ENCODE peak calls at places on chromosome 10, in five cellular contexts. X, I, O, V and K are unnamed samples.

GRCh38 chr10:29837586-29837985 is 202.8 kb upstream of the SVIL start:
- DNase-seq in O (no peak), X (no peak), I (no peak), V (no peak), K (no peak)

GRCh38 chr10:90969947-90970673 is 49.2 kb upstream of the ANKRD1 start:
- DNase-seq in O (no peak), X (no peak), V (peak), I (no peak), K (peak)

GRCh38 chr10:71232089-71232998 is 20.0 kb downstream of the UNC5B start:
- DNase-seq in O (no peak), X (peak), V (no peak), I (no peak), K (peak)

GRCh38 chr10:13390604-13391522 is 42.8 kb upstream of the SEPHS1 start:
- DNase-seq in V (no peak), O (no peak), X (peak), I (no peak), K (no peak)

GRCh38 chr10:116104210-116104932 is 168.6 kb downstream of the GFRA1 start:
- DNase-seq in O (no peak), X (no peak), I (no peak), V (no peak), K (no peak)

GRCh38 chr10:59019603-59020002 is 156.8 kb upstream of the PHYHIPL start:
- DNase-seq in I (no peak), X (no peak), V (no peak), O (no peak), K (no peak)

GRCh38 chr10:60921631-60922030 is 22.4 kb downstream of the RHOBTB1 start:
- DNase-seq in V (no peak), I (no peak), O (peak), X (no peak), K (no peak)

GRCh38 chr10:89624020-89624419 is 21.0 kb downstream of the PANK1 start:
- DNase-seq in X (no peak), V (no peak), I (no peak), O (no peak), K (no peak)

GRCh38 chr10:44969854-44970253 is 8.8 kb downstream of the DEPP1 start:
- DNase-seq in V (no peak), O (no peak), X (no peak), I (no peak), K (no peak)

GRCh38 chr10:27457261-27457945 is 46.7 kb upstream of the RAB18 start:
- DNase-seq in O (no peak), X (no peak), V (no peak), I (no peak), K (no peak)

GRCh38 chr10:116961305-116962251 is 43.4 kb downstream of the SHTN1 start:
- DNase-seq in X (peak), I (no peak), V (no peak), O (no peak), K (no peak)

GRCh38 chr10:129929343-129930297 is 34.5 kb downstream of the EBF3 start:
- DNase-seq in V (no peak), I (no peak), X (no peak), O (no peak), K (no peak)

GRCh38 chr10:93570383-93570782 is 3.9 kb downstream of the FFAR4 start:
- DNase-seq in X (no peak), V (no peak), I (no peak), O (no peak), K (no peak)

DNA sequence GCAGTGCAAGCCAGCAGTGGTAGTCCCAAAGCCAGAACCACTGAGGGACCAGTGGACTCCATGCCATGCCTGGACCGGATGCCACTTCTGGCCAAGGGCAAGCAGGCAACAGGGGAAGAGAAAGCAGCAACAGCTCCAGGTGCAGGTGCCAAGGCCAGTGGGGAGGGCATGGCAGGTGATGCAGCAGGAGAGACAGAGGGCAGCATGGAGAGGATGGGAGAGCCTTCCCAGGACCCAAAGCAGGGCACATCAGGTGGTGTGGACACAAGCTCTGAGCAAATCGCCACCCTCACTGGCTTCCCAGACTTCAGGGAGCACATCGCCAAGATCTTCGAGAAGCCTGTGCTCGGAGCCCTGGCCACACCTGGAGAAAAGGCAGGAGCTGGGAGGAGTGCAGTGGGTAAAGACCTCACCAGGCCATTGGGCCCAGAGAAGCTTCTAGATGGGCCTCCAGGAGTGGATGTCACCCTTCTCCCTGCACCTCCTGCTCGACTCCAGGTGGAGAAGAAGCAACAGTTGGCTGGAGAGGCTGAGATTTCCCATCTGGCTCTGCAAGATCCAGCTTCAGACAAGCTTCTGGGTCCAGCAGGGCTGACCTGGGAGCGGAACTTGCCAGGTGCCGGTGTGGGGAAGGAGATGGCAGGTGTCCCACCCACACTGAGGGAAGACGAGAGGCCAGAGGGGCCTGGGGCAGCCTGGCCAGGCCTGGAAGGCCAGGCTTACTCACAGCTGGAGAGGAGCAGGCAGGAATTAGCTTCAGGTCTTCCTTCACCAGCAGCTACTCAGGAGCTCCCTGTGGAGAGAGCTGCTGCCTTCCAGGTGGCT is 97.7 kb downstream of the TACC2 start:
- DNase-seq in I (no peak), X (no peak), V (no peak), O (no peak), K (no peak)
- H3K4me3 ChIP-seq in I (no peak), X (no peak), V (no peak), O (no peak), K (no peak)

DNA sequence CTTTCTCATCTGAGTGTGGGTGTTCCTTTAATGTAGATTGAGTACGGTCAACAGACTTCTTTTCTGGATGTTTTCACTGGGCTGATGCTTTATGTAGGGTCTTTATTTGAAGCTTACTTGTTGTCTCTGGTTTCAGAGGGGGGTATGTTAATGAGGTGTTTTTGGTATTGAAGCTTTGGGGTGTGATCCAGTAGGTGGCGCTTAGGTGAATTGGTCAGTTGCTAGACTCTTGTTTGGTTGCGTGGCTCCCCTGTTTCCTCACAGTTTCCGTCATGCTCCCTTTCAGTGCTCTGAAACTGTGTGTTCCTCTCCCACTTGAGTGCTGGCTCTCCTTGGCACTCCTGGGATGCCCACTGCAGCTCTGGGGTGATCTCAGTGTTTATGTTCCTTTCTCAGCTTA is 80.8 kb downstream of the FANK1 start:
- DNase-seq in O (no peak), V (no peak), I (no peak), X (no peak), K (no peak)
- TF ChIP-seq CTCF in O (no peak), V (no peak), I (peak), X (no peak), K (peak)

GRCh38 chr10:52454476-52454875 is 140.4 kb downstream of the DKK1 start:
- DNase-seq in I (no peak), O (peak), X (no peak), V (no peak), K (no peak)
- H3K4me3 ChIP-seq in I (no peak), O (no peak), X (no peak), V (no peak), K (no peak)

GRCh38 chr10:103666109-103666508 is 172.6 kb downstream of the NEURL1 start:
- DNase-seq in I (no peak), V (no peak), O (no peak), X (peak), K (no peak)
- TF ChIP-seq CTCF in I (peak), V (peak), O (peak), X (peak), K (peak)

GRCh38 chr10:96379758-96380157 is 21.0 kb upstream of the OPALIN start:
- DNase-seq in O (no peak), V (no peak), X (no peak), I (no peak), K (no peak)
- H3K4me3 ChIP-seq in O (no peak), V (no peak), X (no peak), I (no peak), K (no peak)

GRCh38 chr10:106189254-106189653 is 975.3 kb downstream of the SORCS1 start:
- DNase-seq in X (peak), V (no peak), O (peak), I (peak), K (no peak)
- TF ChIP-seq CTCF in X (peak), V (peak), O (peak), I (peak), K (peak)

DNA sequence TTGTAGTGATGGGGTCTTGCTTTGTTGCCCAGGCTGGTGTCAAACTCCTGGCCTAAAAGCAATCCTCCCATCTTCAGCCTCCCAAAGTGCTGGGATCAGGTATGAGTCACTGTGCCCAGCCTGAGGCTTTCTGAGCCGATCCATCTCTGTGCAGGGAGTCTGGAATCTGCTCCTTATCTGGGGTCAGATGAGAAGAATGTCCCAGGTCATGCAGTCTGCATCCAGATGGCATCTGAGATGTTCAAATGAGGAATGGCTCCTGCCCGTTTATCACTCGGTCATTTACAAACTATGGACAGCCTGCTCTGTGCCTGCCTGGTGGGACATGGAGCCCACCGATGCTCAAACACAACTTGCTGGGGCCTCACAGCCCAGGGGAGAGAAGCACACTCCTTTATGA is 11.1 kb upstream of the SLC18A3 start:
- DNase-seq in O (no peak), X (no peak), I (no peak), V (no peak), K (no peak)
- H3K4me3 ChIP-seq in O (no peak), X (no peak), I (no peak), V (no peak), K (no peak)